ENCODE peak calls at places on chromosomes 12 and 14, in eight cellular contexts. Q is uterus, D is ascending aorta, Z is AG04450, T is aorta, K is upper lobe of right lung, N is stomach, C is left lung. G is an unnamed sample.

GRCh38 chr12:79360936-79361335 is 329.8 kb downstream of the PAWR start:
- DNase-seq in Q (no peak), D (no peak), Z (no peak), T (no peak), K (no peak), N (no peak), C (no peak), G (no peak)

GRCh38 chr12:124386059-124386458 is 91.2 kb downstream of the RFLNA start:
- DNase-seq in Q (peak), D (no peak), Z (no peak), T (no peak), K (no peak), N (no peak), C (no peak), G (no peak)

GRCh38 chr12:95114766-95115450 is 41.5 kb upstream of the NR2C1 start:
- DNase-seq in Q (no peak), D (no peak), Z (no peak), T (no peak), K (no peak), N (no peak), C (no peak), G (no peak)

GRCh38 chr14:64114166-64114565 is 180.0 kb downstream of the ESR2 start:
- DNase-seq in Q (no peak), D (peak), Z (no peak), T (peak), K (no peak), N (no peak), C (no peak), G (no peak)

GRCh38 chr14:91317381-91318313 is 73.1 kb upstream of the GPR68 start:
- DNase-seq in Q (peak), D (peak), Z (no peak), T (peak), K (peak), N (peak), C (peak), G (peak)

GRCh38 chr14:72549026-72549425 is 344.9 kb downstream of the DPF3 start:
- DNase-seq in Q (no peak), D (no peak), Z (no peak), T (no peak), K (no peak), N (no peak), C (no peak), G (no peak)

GRCh38 chr14:41505491-41505890 is 101.2 kb upstream of the LRFN5 start:
- DNase-seq in Q (no peak), D (no peak), Z (no peak), T (no peak), K (no peak), N (no peak), C (no peak), G (no peak)

GRCh38 chr12:109131522-109132050 is 15.2 kb downstream of the ACACB start:
- DNase-seq in Q (no peak), D (no peak), Z (no peak), T (no peak), K (no peak), N (no peak), C (no peak), G (no peak)

GRCh38 chr12:24820872-24821271 is 128.0 kb downstream of the BCAT1 start:
- DNase-seq in Q (no peak), D (no peak), Z (no peak), T (peak), K (no peak), N (no peak), C (no peak), G (no peak)

GRCh38 chr14:103898711-103899110 is 29.5 kb upstream of the TDRD9 start:
- DNase-seq in Q (no peak), D (no peak), Z (no peak), T (peak), K (no peak), N (no peak), C (peak), G (no peak)

GRCh38 chr14:24866067-24866466 is 183.9 kb downstream of the STXBP6 start:
- DNase-seq in Q (no peak), D (no peak), Z (no peak), T (no peak), K (no peak), N (no peak), C (no peak), G (no peak)

GRCh38 chr12:49019435-49020317 is 1.1 kb upstream of the PRKAG1 start:
- DNase-seq in Q (peak), D (no peak), Z (no peak), T (peak), K (no peak), N (no peak), C (no peak), G (no peak)

GRCh38 chr14:67532606-67532997 is 488 bp upstream of the PLEKHH1 start:
- DNase-seq in Q (no peak), D (no peak), Z (no peak), T (no peak), K (no peak), N (no peak), C (no peak), G (no peak)
- H3K27ac ChIP-seq in Q (peak), D (no peak), Z (no peak), T (no peak), K (peak), N (peak), C (no peak), G (peak)

DNA sequence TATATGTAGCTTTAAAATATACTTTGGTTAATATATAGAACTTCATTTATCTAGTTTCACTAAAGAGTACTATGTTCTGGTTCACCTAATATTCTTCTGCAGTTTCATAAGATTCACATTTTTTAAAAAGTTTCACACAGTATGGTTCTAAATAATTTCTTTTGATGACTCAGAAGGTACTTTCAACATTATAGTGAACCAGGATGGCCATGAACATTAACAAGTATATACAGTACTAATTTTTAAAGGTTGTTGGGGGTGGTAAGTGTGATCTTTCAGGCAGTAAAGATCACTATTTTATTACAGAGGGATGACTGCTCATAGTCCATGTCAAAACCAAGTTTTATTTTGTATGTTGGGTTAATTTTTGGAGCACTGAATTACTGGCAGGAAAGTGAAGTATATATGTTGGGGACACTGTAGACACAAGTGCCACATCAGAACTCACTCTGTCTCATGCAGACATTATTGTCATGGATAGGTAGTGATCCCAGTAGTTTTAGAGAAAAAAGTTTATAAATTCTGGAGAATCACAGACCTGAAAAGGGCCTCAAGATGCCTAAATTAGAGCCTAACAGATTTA is 60.0 kb downstream of the DCAF5 start:
- DNase-seq in Q (no peak), D (no peak), Z (no peak), T (no peak), K (no peak), N (no peak), C (no peak), G (no peak)
- H3K27ac ChIP-seq in Q (peak), D (peak), Z (no peak), T (no peak), K (peak), N (peak), C (peak), G (no peak)

GRCh38 chr12:52215587-52216031 is 17.4 kb upstream of the KRT7 start:
- DNase-seq in Q (peak), D (no peak), Z (no peak), T (no peak), K (peak), N (no peak), C (peak), G (no peak)
- H3K27ac ChIP-seq in Q (no peak), D (no peak), Z (no peak), T (no peak), K (no peak), N (no peak), C (no peak), G (no peak)

GRCh38 chr12:27552235-27552634 is 28.2 kb downstream of the PPFIBP1 start:
- DNase-seq in Q (no peak), D (no peak), Z (no peak), T (no peak), K (no peak), N (no peak), C (no peak), G (no peak)

GRCh38 chr12:27549231-27549800 is 25.3 kb downstream of the PPFIBP1 start:
- DNase-seq in Q (no peak), D (no peak), Z (no peak), T (no peak), K (no peak), N (no peak), C (no peak), G (no peak)

GRCh38 chr12:27549801-27550652 is 26.0 kb downstream of the PPFIBP1 start:
- DNase-seq in Q (peak), D (peak), Z (peak), T (peak), K (peak), N (peak), C (no peak), G (peak)

GRCh38 chr12:27551172-27551840 is 27.3 kb downstream of the PPFIBP1 start:
- DNase-seq in Q (no peak), D (no peak), Z (no peak), T (no peak), K (no peak), N (no peak), C (no peak), G (no peak)

DNA sequence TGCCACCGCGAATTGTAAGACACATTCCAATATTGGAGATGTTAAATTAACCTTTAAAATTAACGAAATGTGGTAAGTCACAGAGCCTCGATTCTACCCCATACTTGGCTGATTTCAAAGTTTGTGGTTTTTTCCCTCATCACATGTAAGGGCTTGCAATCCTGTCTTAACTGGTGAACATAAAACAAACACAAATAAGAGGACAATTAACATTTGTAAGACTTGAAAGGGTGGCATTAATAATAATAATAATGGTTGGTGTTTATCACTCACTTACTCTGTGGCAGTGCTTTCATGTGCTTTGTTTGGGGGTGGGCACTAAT is 26.6 kb downstream of the PPFIBP1 start:
- DNase-seq in Q (no peak), D (no peak), Z (no peak), T (no peak), K (no peak), N (no peak), C (no peak), G (no peak)
- H3K27ac ChIP-seq in Q (peak), D (peak), Z (no peak), T (no peak), K (peak), N (no peak), C (peak), G (peak)

GRCh38 chr14:100586153-100586519 is 1.1 kb downstream of the BEGAIN start:
- DNase-seq in Q (no peak), D (no peak), Z (no peak), T (peak), K (peak), N (no peak), C (peak), G (no peak)

GRCh38 chr14:100583245-100583644 is 4.0 kb downstream of the BEGAIN start:
- DNase-seq in Q (no peak), D (no peak), Z (no peak), T (no peak), K (no peak), N (no peak), C (no peak), G (no peak)

GRCh38 chr14:100582496-100583165 is 4.6 kb downstream of the BEGAIN start:
- DNase-seq in Q (no peak), D (no peak), Z (no peak), T (peak), K (peak), N (no peak), C (peak), G (no peak)

GRCh38 chr14:100585448-100586152 is 1.6 kb downstream of the BEGAIN start:
- DNase-seq in Q (no peak), D (no peak), Z (no peak), T (peak), K (peak), N (no peak), C (peak), G (no peak)

DNA sequence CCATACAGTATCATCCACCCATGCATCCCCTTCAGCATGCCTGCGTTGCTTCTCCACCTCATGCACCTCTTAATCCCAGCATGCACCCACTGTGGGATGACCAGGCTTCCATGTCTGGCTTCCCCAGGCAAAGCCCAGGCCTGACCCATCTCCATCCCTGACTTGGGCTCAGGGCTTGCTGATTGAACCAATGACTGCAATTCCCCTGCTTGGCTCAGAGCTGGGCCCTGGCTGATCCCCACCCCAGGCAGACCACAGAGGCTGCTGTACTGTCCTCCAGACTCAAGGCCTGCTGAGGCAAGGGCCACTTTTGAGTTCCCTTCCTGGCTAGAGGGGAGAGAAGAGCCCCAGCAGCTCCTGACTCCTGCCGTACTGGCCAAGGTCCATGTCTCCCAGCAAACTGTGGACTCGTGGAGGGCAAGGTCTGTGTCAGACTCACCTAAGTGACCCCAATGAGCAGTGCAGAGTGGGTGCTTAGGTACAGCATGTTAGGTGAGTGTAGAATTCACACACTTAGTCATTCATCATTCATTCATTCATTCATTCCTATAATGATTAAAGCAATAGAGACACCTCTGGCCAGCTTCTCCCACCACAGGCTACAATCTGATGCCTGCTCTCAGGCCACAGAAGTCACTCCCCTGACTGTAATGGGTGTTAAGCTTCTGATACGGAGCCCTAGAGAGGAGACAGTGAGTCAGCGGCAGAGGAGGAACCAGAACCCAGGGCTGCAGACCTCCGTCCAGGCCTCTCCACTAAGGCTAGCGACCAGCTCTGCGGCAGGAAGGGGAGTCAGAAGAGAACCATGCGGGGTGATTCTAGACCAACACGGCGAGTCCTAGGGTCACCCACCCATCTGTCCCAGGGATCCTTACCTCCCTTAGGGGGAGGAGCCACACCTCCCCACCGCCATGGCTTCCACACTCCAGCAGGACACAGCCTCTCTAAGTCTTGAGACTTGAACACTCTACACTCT is 2.9 kb downstream of the BEGAIN start:
- DNase-seq in Q (no peak), D (no peak), Z (no peak), T (peak), K (peak), N (no peak), C (peak), G (no peak)
- H3K27ac ChIP-seq in Q (no peak), D (no peak), Z (no peak), T (no peak), K (no peak), N (no peak), C (no peak), G (no peak)